ENCODE peak calls at places on chromosome 2, in six cellular contexts. L is H54, N is K562, J is HepG2, K is heart left ventricle, Y is body of pancreas. C is an unnamed sample.

GRCh38 chr2:241871538-241872312 is 2.2 kb downstream of the RTP5 start:
- DNase-seq in Y (no peak), L (no peak), K (no peak), J (no peak), N (no peak), C (no peak)

GRCh38 chr2:126837926-126838717 is 60.6 kb upstream of the TEX51 start:
- DNase-seq in N (no peak), L (no peak), Y (no peak), K (no peak), J (no peak), C (no peak)

GRCh38 chr2:56266761-56267411 is 83.1 kb downstream of the CCDC85A start:
- DNase-seq in L (no peak), K (no peak), Y (no peak), J (no peak), N (no peak), C (no peak)

GRCh38 chr2:52423111-52423510 is 1344.5 kb upstream of the CHAC2 start:
- DNase-seq in Y (no peak), J (no peak), K (no peak), N (no peak), L (no peak), C (no peak)

GRCh38 chr2:227180770-227181169 is 16.3 kb downstream of the COL4A3 start:
- DNase-seq in K (no peak), L (no peak), J (no peak), N (no peak), Y (no peak), C (no peak)

GRCh38 chr2:98498703-98499445 is 54.2 kb downstream of the INPP4A start:
- DNase-seq in Y (no peak), L (no peak), K (no peak), J (no peak), N (no peak), C (no peak)

GRCh38 chr2:61426267-61426897 is 44.5 kb downstream of the USP34 start:
- DNase-seq in J (peak), L (peak), K (no peak), Y (peak), N (peak), C (peak)

GRCh38 chr2:221708916-221709315 is 136.8 kb upstream of the EPHA4 start:
- DNase-seq in L (no peak), J (no peak), Y (no peak), N (no peak), K (no peak), C (no peak)

GRCh38 chr2:117855886-117856285 is 41.4 kb downstream of the DDX18 start:
- DNase-seq in N (no peak), L (no peak), J (no peak), Y (no peak), K (no peak), C (no peak)

GRCh38 chr2:98216611-98217010 is 129.6 kb downstream of the VWA3B start:
- DNase-seq in K (no peak), N (no peak), L (no peak), J (no peak), Y (no peak), C (no peak)

GRCh38 chr2:232300894-232301387 is 77.6 kb upstream of the ALPP start:
- DNase-seq in J (peak), K (no peak), Y (no peak), L (peak), N (no peak), C (no peak)

GRCh38 chr2:105575626-105576025 is 169.1 kb upstream of the NCK2 start:
- DNase-seq in Y (no peak), J (no peak), K (no peak), N (no peak), L (no peak), C (no peak)

GRCh38 chr2:240432820-240433801 is 2.4 kb upstream of the GPC1 start:
- DNase-seq in J (no peak), Y (peak), K (no peak), L (no peak), N (no peak), C (no peak)

GRCh38 chr2:36525245-36525644 is 72.7 kb downstream of the FEZ2 start:
- DNase-seq in Y (no peak), J (no peak), N (no peak), L (no peak), K (no peak), C (no peak)

GRCh38 chr2:99880148-99880983 is 262.0 kb downstream of the AFF3 start:
- DNase-seq in J (no peak), Y (no peak), N (no peak), K (no peak), L (peak), C (no peak)

GRCh38 chr2:172887280-172887679 is 151.6 kb downstream of the RAPGEF4 start:
- DNase-seq in N (no peak), L (no peak), J (no peak), K (no peak), Y (no peak), C (no peak)

GRCh38 chr2:184799386-184799785 is 201.1 kb downstream of the ZNF804A start:
- DNase-seq in L (no peak), N (no peak), K (no peak), Y (no peak), J (no peak), C (no peak)

GRCh38 chr2:41711736-41712135 is 336.1 kb upstream of the PKDCC start:
- DNase-seq in J (peak), Y (no peak), K (no peak), L (no peak), N (no peak), C (peak)

GRCh38 chr2:64485961-64486360 is 32.0 kb downstream of the LGALSL start:
- DNase-seq in J (no peak), L (no peak), Y (no peak), N (no peak), K (no peak), C (peak)

GRCh38 chr2:240711296-240711695 is 19.6 kb downstream of the AQP12A start:
- DNase-seq in L (no peak), N (no peak), J (no peak), Y (no peak), K (no peak), C (no peak)

GRCh38 chr2:205682239-205683021 is at the start of gene NRP2:
- DNase-seq in L (peak), J (peak), N (peak), K (peak), Y (peak), C (peak)

GRCh38 chr2:32937602-32938450 is 8.9 kb upstream of the LTBP1 start:
- DNase-seq in J (no peak), Y (peak), K (no peak), N (peak), L (peak), C (peak)

GRCh38 chr2:39068757-39069515 is 51.9 kb downstream of the SOS1 start:
- DNase-seq in J (no peak), N (no peak), K (no peak), L (no peak), Y (no peak), C (no peak)

GRCh38 chr2:11708106-11708505 is 38.1 kb upstream of the NTSR2 start:
- DNase-seq in L (no peak), N (no peak), J (no peak), K (no peak), Y (no peak), C (no peak)

DNA sequence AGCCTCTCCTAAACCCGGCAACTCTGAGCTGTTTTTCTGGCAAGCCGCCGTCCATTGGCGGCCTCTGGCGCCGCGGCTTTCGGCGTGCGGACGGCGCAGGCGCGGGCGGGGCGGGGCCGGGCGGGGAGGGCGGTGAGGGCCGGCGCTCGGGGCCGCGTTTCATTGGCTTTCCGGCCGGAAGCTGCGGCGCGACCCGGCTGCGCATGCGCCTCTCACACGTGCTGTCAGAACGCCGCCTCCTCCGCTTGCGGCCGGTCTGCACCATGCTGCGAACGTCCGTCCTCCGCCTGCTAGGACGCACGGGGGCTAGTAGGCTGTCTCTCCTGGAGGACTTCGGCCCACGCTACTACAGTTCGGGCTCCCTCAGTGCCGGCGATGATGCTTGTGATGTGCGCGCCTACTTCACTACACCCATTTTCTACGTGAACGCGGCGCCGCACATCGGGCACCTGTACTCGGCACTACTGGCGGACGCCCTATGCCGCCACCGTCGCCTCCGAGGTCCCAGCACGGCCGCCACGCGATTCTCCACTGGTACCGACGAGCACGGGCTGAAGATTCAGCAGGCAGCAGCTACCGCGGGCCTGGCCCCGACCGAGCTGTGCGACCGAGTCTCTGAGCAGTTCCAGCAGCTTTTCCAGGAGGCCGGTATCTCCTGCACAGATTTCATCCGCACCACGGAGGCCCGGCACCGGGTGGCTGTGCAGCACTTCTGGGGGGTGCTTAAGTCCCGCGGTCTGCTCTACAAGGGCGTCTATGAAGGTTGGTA is at the start of gene MARS2:
- DNase-seq in Y (peak), L (peak), K (peak), N (peak), J (peak), C (peak)
- TF ChIP-seq POLR2A in Y (peak), L (peak), K (no peak), N (peak), J (peak), C (peak)

GRCh38 chr2:74391580-74392448 is 11.7 kb upstream of the DCTN1 start:
- DNase-seq in K (peak), L (peak), J (peak), Y (peak), N (peak), C (peak)
- TF ChIP-seq POLR2A in K (no peak), L (peak), J (peak), Y (no peak), N (peak), C (no peak)

DNA sequence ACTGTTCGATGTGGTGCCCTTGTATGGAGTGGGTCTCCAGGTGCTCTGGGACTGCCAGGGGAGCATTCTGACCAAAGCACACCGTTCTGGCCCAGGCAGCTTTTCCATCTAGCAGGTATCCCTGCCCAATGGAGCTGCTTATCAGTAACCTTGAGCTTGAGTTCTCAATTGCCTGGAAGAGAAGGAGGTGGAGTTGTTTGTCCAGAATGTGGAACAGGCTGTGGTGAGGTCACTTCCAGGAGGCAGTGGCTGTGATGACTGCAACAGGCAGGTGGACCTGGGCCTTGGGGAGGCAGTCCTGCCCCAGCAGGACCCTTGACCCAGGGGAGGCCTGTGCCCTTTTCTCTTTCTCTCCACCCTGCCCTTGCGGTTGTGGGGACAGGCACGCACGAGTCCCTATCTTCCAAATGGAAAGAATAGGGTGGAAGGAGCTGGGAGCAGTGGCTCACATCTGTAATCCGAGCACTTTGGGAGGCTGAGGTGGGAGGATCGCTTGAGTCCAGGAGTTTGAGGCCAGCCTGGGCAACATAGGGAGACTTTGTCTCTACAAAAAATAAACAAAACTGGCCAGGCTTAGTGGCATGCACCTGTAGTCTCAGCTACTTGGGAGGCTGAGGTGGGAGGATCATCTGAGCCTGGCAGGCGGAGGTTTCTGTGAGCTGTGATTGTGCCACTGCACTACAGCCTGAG is 66.2 kb upstream of the MCFD2 start:
- DNase-seq in L (no peak), N (peak), J (peak), K (no peak), Y (peak), C (peak)
- TF ChIP-seq POLR2A in L (no peak), N (no peak), J (no peak), K (no peak), Y (peak), C (no peak)

GRCh38 chr2:13522096-13522495 is 805.4 kb downstream of the TRIB2 start:
- DNase-seq in Y (peak), L (no peak), J (no peak), N (no peak), K (no peak), C (no peak)

GRCh38 chr2:13524492-13524891 is 807.8 kb downstream of the TRIB2 start:
- DNase-seq in Y (no peak), J (no peak), L (no peak), K (no peak), N (no peak), C (no peak)

GRCh38 chr2:13522917-13523821 is 806.4 kb downstream of the TRIB2 start:
- DNase-seq in L (no peak), K (peak), Y (peak), N (no peak), J (no peak), C (no peak)
- TF ChIP-seq POLR2A in L (no peak), K (no peak), Y (no peak), N (no peak), J (no peak), C (no peak)

GRCh38 chr2:135570884-135571283 is 39.6 kb downstream of the R3HDM1 start:
- DNase-seq in J (no peak), Y (no peak), L (no peak), K (no peak), N (no peak), C (no peak)
- TF ChIP-seq POLR2A in J (no peak), Y (no peak), L (no peak), K (no peak), N (no peak), C (no peak)

DNA sequence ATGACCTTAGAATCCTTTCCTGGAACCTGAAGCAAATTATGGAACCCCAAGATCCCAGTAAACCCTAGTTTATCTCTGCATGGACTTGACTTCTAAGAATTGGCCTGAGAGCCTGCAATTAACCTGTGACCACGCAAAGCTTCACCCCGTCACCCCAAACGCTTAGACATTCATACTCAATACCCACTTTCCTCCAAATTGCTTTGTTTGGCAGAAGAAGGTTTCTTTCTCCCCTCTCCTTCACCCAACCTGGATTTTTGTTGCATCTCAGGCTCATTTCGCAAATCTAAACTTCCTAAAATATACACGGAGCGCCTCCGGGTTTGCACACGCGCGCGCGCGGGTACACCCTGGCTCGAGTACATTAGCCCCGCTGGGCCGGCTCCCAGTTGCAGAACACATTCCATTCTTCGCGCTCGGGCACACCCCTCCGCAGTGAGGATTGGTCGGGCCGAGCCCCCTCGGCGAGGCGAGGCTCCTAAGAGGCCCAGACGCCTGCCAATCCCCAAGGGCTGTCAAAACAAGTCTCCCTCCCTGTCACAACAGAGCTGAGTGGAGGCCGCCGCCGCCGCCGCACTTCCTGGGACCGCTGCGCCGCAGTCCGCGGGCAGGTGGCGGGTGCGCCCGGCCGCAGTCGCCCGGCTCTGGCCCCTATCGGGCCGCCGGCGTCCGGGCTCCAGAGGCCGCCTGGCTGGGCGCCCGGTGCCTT is at the start of gene PLCL1:
- DNase-seq in N (peak), K (peak), Y (peak), L (peak), J (peak), C (peak)
- TF ChIP-seq POLR2A in N (peak), K (peak), Y (peak), L (no peak), J (no peak), C (peak)

DNA sequence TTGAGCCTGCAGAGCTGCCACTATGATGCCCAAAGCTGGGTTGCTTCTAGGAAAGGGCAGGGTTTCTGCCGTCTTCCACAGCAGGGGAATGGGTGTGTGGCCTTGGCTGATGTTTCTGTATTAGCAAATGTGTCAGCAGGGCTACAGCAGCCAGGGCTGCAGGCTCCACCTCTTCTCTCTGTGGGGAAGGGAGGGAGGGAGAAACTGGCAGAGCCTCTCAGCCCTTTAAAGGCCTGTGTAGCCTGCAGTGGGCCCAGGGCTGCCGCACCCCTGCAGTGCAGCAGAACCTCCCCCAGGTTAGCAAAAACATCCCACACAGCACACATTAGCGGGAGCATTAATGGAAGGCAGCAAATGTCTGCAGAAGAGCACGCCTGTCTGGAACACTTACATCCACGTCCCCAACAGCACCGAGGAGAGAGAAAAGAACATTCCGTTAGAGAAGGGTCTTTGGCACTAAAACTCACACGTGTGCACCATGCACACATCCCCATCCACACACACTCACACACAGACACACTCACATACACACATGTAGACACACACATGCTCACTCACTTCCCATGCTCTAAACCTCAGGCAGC is 23.9 kb downstream of the MRPL35 start:
- DNase-seq in Y (peak), L (peak), J (no peak), K (peak), N (no peak), C (no peak)
- TF ChIP-seq POLR2A in Y (no peak), L (no peak), J (no peak), K (no peak), N (no peak), C (no peak)

C was measured in thyroid gland.